ENCODE peak calls at places on chromosomes 5 and 9, in five cellular contexts. One of them, this sample, is unnamed.

GRCh38 chr5:117454716-117455212 is 880.1 kb upstream of the SEMA6A start:
- DNase-seq in ovary: peak
- DNase-seq in NB4: peak
- DNase-seq in AG04449: no peak
- DNase-seq in HepG2: peak
- DNase-seq in this sample: peak

GRCh38 chr5:112434650-112435049 is 15.6 kb upstream of the EPB41L4A start:
- DNase-seq in ovary: no peak
- DNase-seq in AG04449: no peak
- DNase-seq in NB4: no peak
- DNase-seq in HepG2: no peak
- DNase-seq in this sample: no peak

GRCh38 chr5:132776077-132776931 is 735 bp downstream of the SEPTIN8 start:
- DNase-seq in ovary: peak
- DNase-seq in AG04449: no peak
- DNase-seq in HepG2: peak
- DNase-seq in NB4: peak
- DNase-seq in this sample: no peak

GRCh38 chr5:149887622-149888183 is 56.9 kb downstream of the PDE6A start:
- DNase-seq in HepG2: peak
- DNase-seq in AG04449: no peak
- DNase-seq in NB4: peak
- DNase-seq in ovary: peak
- DNase-seq in this sample: no peak

GRCh38 chr5:139177809-139178581 is 20.2 kb downstream of the SIL1 start:
- DNase-seq in ovary: no peak
- DNase-seq in AG04449: no peak
- DNase-seq in NB4: peak
- DNase-seq in HepG2: no peak
- DNase-seq in this sample: peak

GRCh38 chr5:60652206-60652605 is 47.8 kb downstream of the DEPDC1B start:
- DNase-seq in AG04449: peak
- DNase-seq in NB4: peak
- DNase-seq in ovary: no peak
- DNase-seq in HepG2: no peak
- DNase-seq in this sample: no peak

GRCh38 chr9:18705763-18706372 is 231.9 kb downstream of the ADAMTSL1 start:
- DNase-seq in ovary: no peak
- DNase-seq in AG04449: no peak
- DNase-seq in HepG2: no peak
- DNase-seq in NB4: no peak
- DNase-seq in this sample: no peak

GRCh38 chr5:4384649-4385048 is 755.5 kb upstream of the ADAMTS16 start:
- DNase-seq in AG04449: no peak
- DNase-seq in NB4: no peak
- DNase-seq in HepG2: no peak
- DNase-seq in ovary: no peak
- DNase-seq in this sample: no peak

GRCh38 chr5:134603059-134603458 is 29.6 kb downstream of the SAR1B start:
- DNase-seq in AG04449: no peak
- DNase-seq in HepG2: no peak
- DNase-seq in ovary: no peak
- DNase-seq in NB4: no peak
- DNase-seq in this sample: no peak

GRCh38 chr5:95963650-95964410 is 2.2 kb upstream of the ELL2 start:
- DNase-seq in NB4: no peak
- DNase-seq in ovary: no peak
- DNase-seq in HepG2: no peak
- DNase-seq in AG04449: no peak
- DNase-seq in this sample: no peak

GRCh38 chr9:6910032-6910431 is 152.3 kb downstream of the KDM4C start:
- DNase-seq in AG04449: no peak
- DNase-seq in ovary: no peak
- DNase-seq in HepG2: no peak
- DNase-seq in NB4: peak
- DNase-seq in this sample: no peak

GRCh38 chr5:166074839-166075481 is 2216.5 kb upstream of the WWC1 start:
- DNase-seq in AG04449: no peak
- DNase-seq in ovary: no peak
- DNase-seq in HepG2: no peak
- DNase-seq in NB4: peak
- DNase-seq in this sample: no peak

GRCh38 chr9:27368317-27368985 is 71.5 kb upstream of the EQTN start:
- DNase-seq in NB4: no peak
- DNase-seq in HepG2: no peak
- DNase-seq in ovary: peak
- DNase-seq in AG04449: no peak
- DNase-seq in this sample: no peak

GRCh38 chr5:115330868-115331267 is 34.4 kb upstream of the CCDC112 start:
- DNase-seq in ovary: no peak
- DNase-seq in NB4: no peak
- DNase-seq in AG04449: no peak
- DNase-seq in HepG2: no peak
- DNase-seq in this sample: no peak

GRCh38 chr5:980941-981340 is 27.7 kb upstream of the NKD2 start:
- DNase-seq in NB4: no peak
- DNase-seq in ovary: no peak
- DNase-seq in HepG2: no peak
- DNase-seq in AG04449: no peak
- DNase-seq in this sample: no peak

GRCh38 chr5:74643160-74643562 is 2.6 kb upstream of the ENC1 start:
- DNase-seq in NB4: peak
- DNase-seq in HepG2: peak
- DNase-seq in AG04449: no peak
- DNase-seq in ovary: no peak
- DNase-seq in this sample: no peak

GRCh38 chr9:137138701-137139467 is at the start of gene GRIN1:
- DNase-seq in HepG2: no peak
- DNase-seq in AG04449: no peak
- DNase-seq in ovary: peak
- DNase-seq in NB4: no peak
- DNase-seq in this sample: no peak

GRCh38 chr9:137740311-137740710 is 121.5 kb downstream of the EHMT1 start:
- DNase-seq in NB4: no peak
- DNase-seq in AG04449: no peak
- DNase-seq in ovary: peak
- DNase-seq in HepG2: no peak
- DNase-seq in this sample: no peak

GRCh38 chr5:145587308-145588071 is 247.7 kb downstream of the PRELID2 start:
- DNase-seq in NB4: no peak
- DNase-seq in HepG2: peak
- DNase-seq in ovary: no peak
- DNase-seq in AG04449: peak
- DNase-seq in this sample: no peak

GRCh38 chr5:162193012-162193411 is 125.4 kb downstream of the GABRG2 start:
- DNase-seq in HepG2: no peak
- DNase-seq in NB4: no peak
- DNase-seq in ovary: no peak
- DNase-seq in AG04449: no peak
- DNase-seq in this sample: no peak

GRCh38 chr9:114442022-114442421 is 54.2 kb upstream of the AKNA start:
- DNase-seq in AG04449: no peak
- DNase-seq in NB4: no peak
- DNase-seq in HepG2: no peak
- DNase-seq in ovary: no peak
- DNase-seq in this sample: no peak

GRCh38 chr5:53355930-53356329 is 124.5 kb upstream of the FST start:
- DNase-seq in AG04449: no peak
- DNase-seq in NB4: no peak
- DNase-seq in HepG2: no peak
- DNase-seq in ovary: no peak
- DNase-seq in this sample: no peak

GRCh38 chr5:36723921-36724320 is 117.5 kb downstream of the SLC1A3 start:
- DNase-seq in NB4: peak
- DNase-seq in HepG2: no peak
- DNase-seq in ovary: no peak
- DNase-seq in AG04449: no peak
- DNase-seq in this sample: no peak

GRCh38 chr5:142167458-142167857 is 58.9 kb downstream of the NDFIP1 start:
- DNase-seq in ovary: no peak
- DNase-seq in HepG2: no peak
- DNase-seq in NB4: no peak
- DNase-seq in AG04449: no peak
- DNase-seq in this sample: no peak

GRCh38 chr5:5483880-5484595 is 61.6 kb downstream of the ICE1 start:
- DNase-seq in AG04449: peak
- DNase-seq in ovary: no peak
- DNase-seq in NB4: no peak
- DNase-seq in HepG2: no peak
- DNase-seq in this sample: no peak

GRCh38 chr9:132447346-132447745 is 37.3 kb downstream of the CFAP77 start:
- DNase-seq in AG04449: no peak
- DNase-seq in NB4: peak
- DNase-seq in HepG2: peak
- DNase-seq in ovary: no peak
- DNase-seq in this sample: no peak

GRCh38 chr9:655875-656274 is 185.6 kb upstream of the DMRT1 start:
- DNase-seq in AG04449: no peak
- DNase-seq in NB4: peak
- DNase-seq in ovary: peak
- DNase-seq in HepG2: no peak
- DNase-seq in this sample: no peak

GRCh38 chr9:127058645-127059021 is 63.8 kb downstream of the ANGPTL2 start:
- DNase-seq in HepG2: no peak
- DNase-seq in NB4: no peak
- DNase-seq in ovary: no peak
- DNase-seq in AG04449: no peak
- DNase-seq in this sample: no peak

GRCh38 chr5:159682623-159683022 is 233.7 kb upstream of the ADRA1B start:
- DNase-seq in NB4: peak
- DNase-seq in AG04449: no peak
- DNase-seq in ovary: no peak
- DNase-seq in HepG2: no peak
- DNase-seq in this sample: no peak

GRCh38 chr5:109694451-109694891 is 4.7 kb downstream of the MAN2A1 start:
- DNase-seq in AG04449: no peak
- DNase-seq in ovary: no peak
- DNase-seq in HepG2: no peak
- DNase-seq in NB4: no peak
- DNase-seq in this sample: no peak

GRCh38 chr5:136080483-136081180 is 51.8 kb downstream of the TGFBI start:
- DNase-seq in AG04449: peak
- DNase-seq in NB4: peak
- DNase-seq in ovary: peak
- DNase-seq in HepG2: no peak
- DNase-seq in this sample: no peak

GRCh38 chr9:130606887-130607582 is 27.7 kb downstream of the FUBP3 start:
- DNase-seq in ovary: no peak
- DNase-seq in AG04449: no peak
- DNase-seq in NB4: no peak
- DNase-seq in HepG2: no peak
- DNase-seq in this sample: no peak

GRCh38 chr5:55557123-55557522 is 22.4 kb upstream of the PLPP1 start:
- DNase-seq in AG04449: no peak
- DNase-seq in NB4: no peak
- DNase-seq in ovary: no peak
- DNase-seq in HepG2: no peak
- DNase-seq in this sample: no peak

GRCh38 chr5:89265511-89266169 is 382.7 kb upstream of the MEF2C start:
- DNase-seq in AG04449: peak
- DNase-seq in NB4: no peak
- DNase-seq in ovary: no peak
- DNase-seq in HepG2: no peak
- DNase-seq in this sample: no peak

GRCh38 chr5:28648108-28648507 is 1609.7 kb upstream of the CDH9 start:
- DNase-seq in AG04449: no peak
- DNase-seq in NB4: peak
- DNase-seq in HepG2: peak
- DNase-seq in ovary: no peak
- DNase-seq in this sample: no peak

GRCh38 chr5:56987171-56987570 is 35.2 kb upstream of the MIER3 start:
- DNase-seq in NB4: no peak
- DNase-seq in ovary: no peak
- DNase-seq in AG04449: no peak
- DNase-seq in HepG2: no peak
- DNase-seq in this sample: no peak

GRCh38 chr5:56984445-56984844 is 32.5 kb upstream of the MIER3 start:
- DNase-seq in NB4: peak
- DNase-seq in HepG2: no peak
- DNase-seq in AG04449: no peak
- DNase-seq in ovary: no peak
- DNase-seq in this sample: no peak

GRCh38 chr5:56985941-56986630 is 34.2 kb upstream of the MIER3 start:
- DNase-seq in NB4: peak
- DNase-seq in HepG2: no peak
- DNase-seq in AG04449: no peak
- DNase-seq in ovary: no peak
- DNase-seq in this sample: no peak

GRCh38 chr5:56983593-56984361 is 31.9 kb upstream of the MIER3 start:
- DNase-seq in AG04449: no peak
- DNase-seq in ovary: no peak
- DNase-seq in HepG2: peak
- DNase-seq in NB4: peak
- DNase-seq in this sample: no peak

DNA sequence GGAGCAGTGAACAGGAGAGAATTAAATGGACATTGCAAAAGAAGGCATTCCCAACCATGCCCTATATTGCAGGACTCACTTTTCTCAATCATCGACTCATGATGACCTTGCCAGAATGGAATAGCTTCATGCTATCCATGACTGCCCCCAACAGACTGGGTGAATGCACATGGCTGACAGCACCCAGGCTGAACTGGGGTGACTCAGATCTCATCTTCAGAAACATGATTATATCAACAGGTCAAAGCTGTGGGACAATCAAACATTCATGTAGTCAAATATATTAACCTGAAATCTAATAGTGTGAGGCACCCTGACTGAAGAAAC is 34.7 kb upstream of the MIER3 start:
- DNase-seq in ovary: no peak
- DNase-seq in HepG2: no peak
- DNase-seq in NB4: no peak
- DNase-seq in AG04449: peak
- DNase-seq in this sample: no peak
- TF ChIP-seq CTCF in ovary: no peak
- TF ChIP-seq CTCF in HepG2: no peak
- TF ChIP-seq CTCF in NB4: no peak
- TF ChIP-seq CTCF in AG04449: no peak
- TF ChIP-seq CTCF in this sample: no peak

GRCh38 chr5:177209610-177210009 is 76.0 kb downstream of the NSD1 start:
- DNase-seq in HepG2: no peak
- DNase-seq in AG04449: no peak
- DNase-seq in ovary: no peak
- DNase-seq in NB4: no peak
- DNase-seq in this sample: no peak

GRCh38 chr5:177212242-177212641 is 78.7 kb downstream of the NSD1 start:
- DNase-seq in ovary: no peak
- DNase-seq in NB4: no peak
- DNase-seq in HepG2: no peak
- DNase-seq in AG04449: no peak
- DNase-seq in this sample: no peak
- H3K4me3 ChIP-seq in ovary: no peak
- H3K4me3 ChIP-seq in NB4: no peak
- H3K4me3 ChIP-seq in HepG2: no peak
- H3K4me3 ChIP-seq in AG04449: no peak
- H3K4me3 ChIP-seq in this sample: no peak

GRCh38 chr5:66708368-66708767 is 112.2 kb downstream of the MAST4 start:
- DNase-seq in NB4: no peak
- DNase-seq in HepG2: no peak
- DNase-seq in AG04449: no peak
- DNase-seq in ovary: no peak
- DNase-seq in this sample: no peak
- TF ChIP-seq CTCF in NB4: no peak
- TF ChIP-seq CTCF in HepG2: no peak
- TF ChIP-seq CTCF in AG04449: no peak
- TF ChIP-seq CTCF in ovary: no peak
- TF ChIP-seq CTCF in this sample: no peak

GRCh38 chr5:123097483-123097870 is 8.4 kb downstream of the PRDM6 start:
- DNase-seq in NB4: no peak
- DNase-seq in HepG2: no peak
- DNase-seq in ovary: no peak
- DNase-seq in AG04449: no peak
- DNase-seq in this sample: no peak
- H3K4me3 ChIP-seq in NB4: no peak
- H3K4me3 ChIP-seq in HepG2: no peak
- H3K4me3 ChIP-seq in ovary: no peak
- H3K4me3 ChIP-seq in AG04449: no peak
- H3K4me3 ChIP-seq in this sample: no peak